ENCODE peak calls at places on chromosomes 12 and 14, in ten cellular contexts. One of them, this sample, is unnamed.

GRCh38 chr14:69263771-69264170 is 3.8 kb downstream of the GALNT16 start:
- DNase-seq in LoVo: no peak
- DNase-seq in psoas muscle: peak
- DNase-seq in stimulated activated CD8-positive, alpha-beta memory T cell treated with anti-CD3 and anti-CD28 coated beads, Interleukin-2, amount 100 ng/mL, for 1 hour: no peak
- DNase-seq in fibroblast of the aortic adventitia: no peak
- DNase-seq in activated T-helper 1 cell treated with Interleukin-2 at 50 U/mL for 16 hours: no peak
- DNase-seq in GM23338: no peak
- DNase-seq in stromal cell of bone marrow: no peak
- DNase-seq in activated CD8-positive, alpha-beta T cell treated with anti-CD3 and anti-CD28 coated beads for 36 hours: no peak
- DNase-seq in ELR: no peak
- DNase-seq in this sample: no peak

GRCh38 chr12:3603576-3603975 is 112.6 kb downstream of the PRMT8 start:
- DNase-seq in GM23338: no peak
- DNase-seq in activated T-helper 1 cell treated with Interleukin-2 at 50 U/mL for 16 hours: no peak
- DNase-seq in ELR: no peak
- DNase-seq in LoVo: no peak
- DNase-seq in stromal cell of bone marrow: no peak
- DNase-seq in activated CD8-positive, alpha-beta T cell treated with anti-CD3 and anti-CD28 coated beads for 36 hours: no peak
- DNase-seq in stimulated activated CD8-positive, alpha-beta memory T cell treated with anti-CD3 and anti-CD28 coated beads, Interleukin-2, amount 100 ng/mL, for 1 hour: no peak
- DNase-seq in psoas muscle: no peak
- DNase-seq in fibroblast of the aortic adventitia: no peak
- DNase-seq in this sample: no peak

GRCh38 chr12:4148418-4149056 is 125.0 kb upstream of the CCND2 start:
- DNase-seq in ELR: no peak
- DNase-seq in activated CD8-positive, alpha-beta T cell treated with anti-CD3 and anti-CD28 coated beads for 36 hours: peak
- DNase-seq in psoas muscle: peak
- DNase-seq in LoVo: no peak
- DNase-seq in stimulated activated CD8-positive, alpha-beta memory T cell treated with anti-CD3 and anti-CD28 coated beads, Interleukin-2, amount 100 ng/mL, for 1 hour: no peak
- DNase-seq in fibroblast of the aortic adventitia: no peak
- DNase-seq in activated T-helper 1 cell treated with Interleukin-2 at 50 U/mL for 16 hours: peak
- DNase-seq in stromal cell of bone marrow: no peak
- DNase-seq in GM23338: no peak
- DNase-seq in this sample: no peak

GRCh38 chr12:73632661-73633060 is 905.0 kb upstream of the ATXN7L3B start:
- DNase-seq in fibroblast of the aortic adventitia: no peak
- DNase-seq in stimulated activated CD8-positive, alpha-beta memory T cell treated with anti-CD3 and anti-CD28 coated beads, Interleukin-2, amount 100 ng/mL, for 1 hour: no peak
- DNase-seq in ELR: no peak
- DNase-seq in GM23338: no peak
- DNase-seq in stromal cell of bone marrow: no peak
- DNase-seq in LoVo: no peak
- DNase-seq in activated T-helper 1 cell treated with Interleukin-2 at 50 U/mL for 16 hours: no peak
- DNase-seq in activated CD8-positive, alpha-beta T cell treated with anti-CD3 and anti-CD28 coated beads for 36 hours: no peak
- DNase-seq in psoas muscle: no peak
- DNase-seq in this sample: no peak

GRCh38 chr12:122790393-122791075 is 16.2 kb downstream of the CCDC62 start:
- DNase-seq in stromal cell of bone marrow: no peak
- DNase-seq in LoVo: no peak
- DNase-seq in stimulated activated CD8-positive, alpha-beta memory T cell treated with anti-CD3 and anti-CD28 coated beads, Interleukin-2, amount 100 ng/mL, for 1 hour: no peak
- DNase-seq in ELR: peak
- DNase-seq in psoas muscle: no peak
- DNase-seq in fibroblast of the aortic adventitia: no peak
- DNase-seq in activated CD8-positive, alpha-beta T cell treated with anti-CD3 and anti-CD28 coated beads for 36 hours: no peak
- DNase-seq in activated T-helper 1 cell treated with Interleukin-2 at 50 U/mL for 16 hours: no peak
- DNase-seq in GM23338: peak
- DNase-seq in this sample: no peak

GRCh38 chr14:63770187-63770807 is 42.4 kb upstream of the SGPP1 start:
- DNase-seq in activated CD8-positive, alpha-beta T cell treated with anti-CD3 and anti-CD28 coated beads for 36 hours: peak
- DNase-seq in fibroblast of the aortic adventitia: peak
- DNase-seq in stimulated activated CD8-positive, alpha-beta memory T cell treated with anti-CD3 and anti-CD28 coated beads, Interleukin-2, amount 100 ng/mL, for 1 hour: no peak
- DNase-seq in activated T-helper 1 cell treated with Interleukin-2 at 50 U/mL for 16 hours: peak
- DNase-seq in stromal cell of bone marrow: peak
- DNase-seq in psoas muscle: no peak
- DNase-seq in LoVo: peak
- DNase-seq in GM23338: peak
- DNase-seq in ELR: peak
- DNase-seq in this sample: peak

GRCh38 chr14:75941030-75941429 is 40.8 kb downstream of the TGFB3 start:
- DNase-seq in psoas muscle: peak
- DNase-seq in activated T-helper 1 cell treated with Interleukin-2 at 50 U/mL for 16 hours: no peak
- DNase-seq in LoVo: no peak
- DNase-seq in stromal cell of bone marrow: peak
- DNase-seq in GM23338: no peak
- DNase-seq in activated CD8-positive, alpha-beta T cell treated with anti-CD3 and anti-CD28 coated beads for 36 hours: no peak
- DNase-seq in fibroblast of the aortic adventitia: no peak
- DNase-seq in ELR: no peak
- DNase-seq in stimulated activated CD8-positive, alpha-beta memory T cell treated with anti-CD3 and anti-CD28 coated beads, Interleukin-2, amount 100 ng/mL, for 1 hour: no peak
- DNase-seq in this sample: no peak

GRCh38 chr14:78606111-78606510 is 435.9 kb downstream of the NRXN3 start:
- DNase-seq in GM23338: no peak
- DNase-seq in psoas muscle: no peak
- DNase-seq in LoVo: no peak
- DNase-seq in ELR: peak
- DNase-seq in activated T-helper 1 cell treated with Interleukin-2 at 50 U/mL for 16 hours: no peak
- DNase-seq in stromal cell of bone marrow: peak
- DNase-seq in activated CD8-positive, alpha-beta T cell treated with anti-CD3 and anti-CD28 coated beads for 36 hours: no peak
- DNase-seq in stimulated activated CD8-positive, alpha-beta memory T cell treated with anti-CD3 and anti-CD28 coated beads, Interleukin-2, amount 100 ng/mL, for 1 hour: no peak
- DNase-seq in fibroblast of the aortic adventitia: peak
- DNase-seq in this sample: peak

GRCh38 chr12:132520421-132521199 is 30.7 kb downstream of the FBRSL1 start:
- DNase-seq in activated T-helper 1 cell treated with Interleukin-2 at 50 U/mL for 16 hours: no peak
- DNase-seq in psoas muscle: no peak
- DNase-seq in activated CD8-positive, alpha-beta T cell treated with anti-CD3 and anti-CD28 coated beads for 36 hours: no peak
- DNase-seq in fibroblast of the aortic adventitia: no peak
- DNase-seq in stimulated activated CD8-positive, alpha-beta memory T cell treated with anti-CD3 and anti-CD28 coated beads, Interleukin-2, amount 100 ng/mL, for 1 hour: no peak
- DNase-seq in ELR: no peak
- DNase-seq in stromal cell of bone marrow: no peak
- DNase-seq in LoVo: no peak
- DNase-seq in GM23338: no peak
- DNase-seq in this sample: no peak

GRCh38 chr12:98591209-98591608 is 2.3 kb upstream of the SLC25A3 start:
- DNase-seq in fibroblast of the aortic adventitia: no peak
- DNase-seq in stimulated activated CD8-positive, alpha-beta memory T cell treated with anti-CD3 and anti-CD28 coated beads, Interleukin-2, amount 100 ng/mL, for 1 hour: no peak
- DNase-seq in GM23338: no peak
- DNase-seq in activated T-helper 1 cell treated with Interleukin-2 at 50 U/mL for 16 hours: no peak
- DNase-seq in activated CD8-positive, alpha-beta T cell treated with anti-CD3 and anti-CD28 coated beads for 36 hours: no peak
- DNase-seq in psoas muscle: no peak
- DNase-seq in stromal cell of bone marrow: no peak
- DNase-seq in ELR: no peak
- DNase-seq in LoVo: no peak
- DNase-seq in this sample: no peak

GRCh38 chr14:57089901-57090300 is 178.8 kb downstream of the EXOC5 start:
- DNase-seq in psoas muscle: no peak
- DNase-seq in activated CD8-positive, alpha-beta T cell treated with anti-CD3 and anti-CD28 coated beads for 36 hours: no peak
- DNase-seq in LoVo: no peak
- DNase-seq in ELR: no peak
- DNase-seq in fibroblast of the aortic adventitia: no peak
- DNase-seq in GM23338: no peak
- DNase-seq in stimulated activated CD8-positive, alpha-beta memory T cell treated with anti-CD3 and anti-CD28 coated beads, Interleukin-2, amount 100 ng/mL, for 1 hour: no peak
- DNase-seq in activated T-helper 1 cell treated with Interleukin-2 at 50 U/mL for 16 hours: no peak
- DNase-seq in stromal cell of bone marrow: no peak
- DNase-seq in this sample: no peak

GRCh38 chr12:23502259-23502658 is 447.2 kb downstream of the SOX5 start:
- DNase-seq in fibroblast of the aortic adventitia: no peak
- DNase-seq in activated T-helper 1 cell treated with Interleukin-2 at 50 U/mL for 16 hours: no peak
- DNase-seq in stromal cell of bone marrow: no peak
- DNase-seq in GM23338: no peak
- DNase-seq in stimulated activated CD8-positive, alpha-beta memory T cell treated with anti-CD3 and anti-CD28 coated beads, Interleukin-2, amount 100 ng/mL, for 1 hour: no peak
- DNase-seq in activated CD8-positive, alpha-beta T cell treated with anti-CD3 and anti-CD28 coated beads for 36 hours: no peak
- DNase-seq in psoas muscle: no peak
- DNase-seq in LoVo: no peak
- DNase-seq in ELR: no peak
- DNase-seq in this sample: no peak

GRCh38 chr14:34250959-34251358 is 211.1 kb downstream of the SPTSSA start:
- DNase-seq in GM23338: no peak
- DNase-seq in LoVo: no peak
- DNase-seq in activated CD8-positive, alpha-beta T cell treated with anti-CD3 and anti-CD28 coated beads for 36 hours: no peak
- DNase-seq in fibroblast of the aortic adventitia: no peak
- DNase-seq in stimulated activated CD8-positive, alpha-beta memory T cell treated with anti-CD3 and anti-CD28 coated beads, Interleukin-2, amount 100 ng/mL, for 1 hour: no peak
- DNase-seq in activated T-helper 1 cell treated with Interleukin-2 at 50 U/mL for 16 hours: no peak
- DNase-seq in psoas muscle: no peak
- DNase-seq in ELR: no peak
- DNase-seq in stromal cell of bone marrow: no peak
- DNase-seq in this sample: no peak

GRCh38 chr12:51798507-51798906 is 50.0 kb downstream of the FIGNL2 start:
- DNase-seq in LoVo: no peak
- DNase-seq in activated CD8-positive, alpha-beta T cell treated with anti-CD3 and anti-CD28 coated beads for 36 hours: no peak
- DNase-seq in ELR: peak
- DNase-seq in stromal cell of bone marrow: no peak
- DNase-seq in GM23338: no peak
- DNase-seq in stimulated activated CD8-positive, alpha-beta memory T cell treated with anti-CD3 and anti-CD28 coated beads, Interleukin-2, amount 100 ng/mL, for 1 hour: no peak
- DNase-seq in fibroblast of the aortic adventitia: no peak
- DNase-seq in activated T-helper 1 cell treated with Interleukin-2 at 50 U/mL for 16 hours: no peak
- DNase-seq in psoas muscle: no peak
- DNase-seq in this sample: no peak

GRCh38 chr12:70733385-70733784 is 96.2 kb upstream of the PTPRB start:
- DNase-seq in LoVo: peak
- DNase-seq in activated T-helper 1 cell treated with Interleukin-2 at 50 U/mL for 16 hours: no peak
- DNase-seq in activated CD8-positive, alpha-beta T cell treated with anti-CD3 and anti-CD28 coated beads for 36 hours: peak
- DNase-seq in psoas muscle: no peak
- DNase-seq in stimulated activated CD8-positive, alpha-beta memory T cell treated with anti-CD3 and anti-CD28 coated beads, Interleukin-2, amount 100 ng/mL, for 1 hour: no peak
- DNase-seq in ELR: peak
- DNase-seq in GM23338: peak
- DNase-seq in fibroblast of the aortic adventitia: peak
- DNase-seq in stromal cell of bone marrow: peak
- DNase-seq in this sample: peak

GRCh38 chr12:126248871-126249403 is 1183.7 kb downstream of the AACS start:
- DNase-seq in LoVo: no peak
- DNase-seq in psoas muscle: no peak
- DNase-seq in activated CD8-positive, alpha-beta T cell treated with anti-CD3 and anti-CD28 coated beads for 36 hours: no peak
- DNase-seq in ELR: no peak
- DNase-seq in GM23338: peak
- DNase-seq in fibroblast of the aortic adventitia: peak
- DNase-seq in activated T-helper 1 cell treated with Interleukin-2 at 50 U/mL for 16 hours: no peak
- DNase-seq in stromal cell of bone marrow: no peak
- DNase-seq in stimulated activated CD8-positive, alpha-beta memory T cell treated with anti-CD3 and anti-CD28 coated beads, Interleukin-2, amount 100 ng/mL, for 1 hour: no peak
- DNase-seq in this sample: no peak

GRCh38 chr14:92039073-92039719 is 663 bp downstream of the TRIP11 start:
- DNase-seq in activated T-helper 1 cell treated with Interleukin-2 at 50 U/mL for 16 hours: no peak
- DNase-seq in GM23338: peak
- DNase-seq in stimulated activated CD8-positive, alpha-beta memory T cell treated with anti-CD3 and anti-CD28 coated beads, Interleukin-2, amount 100 ng/mL, for 1 hour: no peak
- DNase-seq in activated CD8-positive, alpha-beta T cell treated with anti-CD3 and anti-CD28 coated beads for 36 hours: peak
- DNase-seq in ELR: peak
- DNase-seq in psoas muscle: no peak
- DNase-seq in fibroblast of the aortic adventitia: peak
- DNase-seq in LoVo: peak
- DNase-seq in stromal cell of bone marrow: no peak
- DNase-seq in this sample: peak

GRCh38 chr12:27779837-27780611 is at the start of the genes KLHL42 and MANSC4:
- DNase-seq in activated T-helper 1 cell treated with Interleukin-2 at 50 U/mL for 16 hours: peak
- DNase-seq in LoVo: peak
- DNase-seq in fibroblast of the aortic adventitia: peak
- DNase-seq in GM23338: peak
- DNase-seq in psoas muscle: peak
- DNase-seq in activated CD8-positive, alpha-beta T cell treated with anti-CD3 and anti-CD28 coated beads for 36 hours: peak
- DNase-seq in stromal cell of bone marrow: peak
- DNase-seq in stimulated activated CD8-positive, alpha-beta memory T cell treated with anti-CD3 and anti-CD28 coated beads, Interleukin-2, amount 100 ng/mL, for 1 hour: peak
- DNase-seq in ELR: peak
- DNase-seq in this sample: peak

GRCh38 chr14:72643317-72643801 is 250.5 kb downstream of the DPF3 start:
- DNase-seq in GM23338: no peak
- DNase-seq in activated T-helper 1 cell treated with Interleukin-2 at 50 U/mL for 16 hours: no peak
- DNase-seq in ELR: peak
- DNase-seq in psoas muscle: peak
- DNase-seq in stromal cell of bone marrow: peak
- DNase-seq in stimulated activated CD8-positive, alpha-beta memory T cell treated with anti-CD3 and anti-CD28 coated beads, Interleukin-2, amount 100 ng/mL, for 1 hour: no peak
- DNase-seq in fibroblast of the aortic adventitia: peak
- DNase-seq in LoVo: no peak
- DNase-seq in activated CD8-positive, alpha-beta T cell treated with anti-CD3 and anti-CD28 coated beads for 36 hours: no peak
- DNase-seq in this sample: peak

GRCh38 chr14:50357124-50357523 is 39.6 kb downstream of the CDKL1 start:
- DNase-seq in psoas muscle: no peak
- DNase-seq in activated CD8-positive, alpha-beta T cell treated with anti-CD3 and anti-CD28 coated beads for 36 hours: no peak
- DNase-seq in stromal cell of bone marrow: no peak
- DNase-seq in stimulated activated CD8-positive, alpha-beta memory T cell treated with anti-CD3 and anti-CD28 coated beads, Interleukin-2, amount 100 ng/mL, for 1 hour: no peak
- DNase-seq in LoVo: no peak
- DNase-seq in fibroblast of the aortic adventitia: no peak
- DNase-seq in ELR: no peak
- DNase-seq in GM23338: no peak
- DNase-seq in activated T-helper 1 cell treated with Interleukin-2 at 50 U/mL for 16 hours: no peak
- DNase-seq in this sample: no peak

GRCh38 chr12:77118696-77119095 is 53.3 kb upstream of the E2F7 start:
- DNase-seq in stimulated activated CD8-positive, alpha-beta memory T cell treated with anti-CD3 and anti-CD28 coated beads, Interleukin-2, amount 100 ng/mL, for 1 hour: no peak
- DNase-seq in psoas muscle: no peak
- DNase-seq in LoVo: no peak
- DNase-seq in stromal cell of bone marrow: no peak
- DNase-seq in fibroblast of the aortic adventitia: no peak
- DNase-seq in activated CD8-positive, alpha-beta T cell treated with anti-CD3 and anti-CD28 coated beads for 36 hours: no peak
- DNase-seq in GM23338: no peak
- DNase-seq in activated T-helper 1 cell treated with Interleukin-2 at 50 U/mL for 16 hours: no peak
- DNase-seq in ELR: peak
- DNase-seq in this sample: no peak

GRCh38 chr12:6182279-6182898 is 17.8 kb upstream of the CD9 start:
- DNase-seq in activated CD8-positive, alpha-beta T cell treated with anti-CD3 and anti-CD28 coated beads for 36 hours: no peak
- DNase-seq in GM23338: no peak
- DNase-seq in psoas muscle: peak
- DNase-seq in stimulated activated CD8-positive, alpha-beta memory T cell treated with anti-CD3 and anti-CD28 coated beads, Interleukin-2, amount 100 ng/mL, for 1 hour: no peak
- DNase-seq in ELR: peak
- DNase-seq in activated T-helper 1 cell treated with Interleukin-2 at 50 U/mL for 16 hours: no peak
- DNase-seq in fibroblast of the aortic adventitia: peak
- DNase-seq in stromal cell of bone marrow: peak
- DNase-seq in LoVo: peak
- DNase-seq in this sample: peak

GRCh38 chr12:125245601-125246345 is 180.5 kb downstream of the AACS start:
- DNase-seq in ELR: no peak
- DNase-seq in psoas muscle: no peak
- DNase-seq in LoVo: no peak
- DNase-seq in GM23338: no peak
- DNase-seq in activated CD8-positive, alpha-beta T cell treated with anti-CD3 and anti-CD28 coated beads for 36 hours: no peak
- DNase-seq in activated T-helper 1 cell treated with Interleukin-2 at 50 U/mL for 16 hours: no peak
- DNase-seq in fibroblast of the aortic adventitia: no peak
- DNase-seq in stromal cell of bone marrow: no peak
- DNase-seq in stimulated activated CD8-positive, alpha-beta memory T cell treated with anti-CD3 and anti-CD28 coated beads, Interleukin-2, amount 100 ng/mL, for 1 hour: no peak
- DNase-seq in this sample: no peak

GRCh38 chr12:113680868-113681267 is 209.2 kb upstream of the LHX5 start:
- DNase-seq in stromal cell of bone marrow: no peak
- DNase-seq in GM23338: no peak
- DNase-seq in LoVo: no peak
- DNase-seq in psoas muscle: no peak
- DNase-seq in activated T-helper 1 cell treated with Interleukin-2 at 50 U/mL for 16 hours: no peak
- DNase-seq in stimulated activated CD8-positive, alpha-beta memory T cell treated with anti-CD3 and anti-CD28 coated beads, Interleukin-2, amount 100 ng/mL, for 1 hour: no peak
- DNase-seq in activated CD8-positive, alpha-beta T cell treated with anti-CD3 and anti-CD28 coated beads for 36 hours: no peak
- DNase-seq in ELR: no peak
- DNase-seq in fibroblast of the aortic adventitia: no peak
- DNase-seq in this sample: no peak

GRCh38 chr14:76768201-76768656 is 7.0 kb downstream of the VASH1 start:
- DNase-seq in activated CD8-positive, alpha-beta T cell treated with anti-CD3 and anti-CD28 coated beads for 36 hours: peak
- DNase-seq in GM23338: peak
- DNase-seq in fibroblast of the aortic adventitia: no peak
- DNase-seq in psoas muscle: peak
- DNase-seq in LoVo: no peak
- DNase-seq in activated T-helper 1 cell treated with Interleukin-2 at 50 U/mL for 16 hours: peak
- DNase-seq in stimulated activated CD8-positive, alpha-beta memory T cell treated with anti-CD3 and anti-CD28 coated beads, Interleukin-2, amount 100 ng/mL, for 1 hour: no peak
- DNase-seq in ELR: no peak
- DNase-seq in stromal cell of bone marrow: no peak
- DNase-seq in this sample: no peak

GRCh38 chr14:22842211-22843122 is 6.1 kb downstream of the MMP14 start:
- DNase-seq in fibroblast of the aortic adventitia: no peak
- DNase-seq in stimulated activated CD8-positive, alpha-beta memory T cell treated with anti-CD3 and anti-CD28 coated beads, Interleukin-2, amount 100 ng/mL, for 1 hour: no peak
- DNase-seq in ELR: no peak
- DNase-seq in activated CD8-positive, alpha-beta T cell treated with anti-CD3 and anti-CD28 coated beads for 36 hours: no peak
- DNase-seq in psoas muscle: no peak
- DNase-seq in GM23338: no peak
- DNase-seq in LoVo: no peak
- DNase-seq in stromal cell of bone marrow: no peak
- DNase-seq in activated T-helper 1 cell treated with Interleukin-2 at 50 U/mL for 16 hours: no peak
- DNase-seq in this sample: no peak

GRCh38 chr14:101708853-101709532 is 52.5 kb upstream of the PPP2R5C start:
- DNase-seq in LoVo: no peak
- DNase-seq in stimulated activated CD8-positive, alpha-beta memory T cell treated with anti-CD3 and anti-CD28 coated beads, Interleukin-2, amount 100 ng/mL, for 1 hour: no peak
- DNase-seq in activated T-helper 1 cell treated with Interleukin-2 at 50 U/mL for 16 hours: no peak
- DNase-seq in GM23338: no peak
- DNase-seq in activated CD8-positive, alpha-beta T cell treated with anti-CD3 and anti-CD28 coated beads for 36 hours: no peak
- DNase-seq in stromal cell of bone marrow: no peak
- DNase-seq in psoas muscle: no peak
- DNase-seq in ELR: no peak
- DNase-seq in fibroblast of the aortic adventitia: no peak
- DNase-seq in this sample: no peak

GRCh38 chr14:63345826-63346225 is 27.1 kb upstream of the GPHB5 start:
- DNase-seq in fibroblast of the aortic adventitia: no peak
- DNase-seq in stromal cell of bone marrow: no peak
- DNase-seq in activated CD8-positive, alpha-beta T cell treated with anti-CD3 and anti-CD28 coated beads for 36 hours: no peak
- DNase-seq in GM23338: no peak
- DNase-seq in activated T-helper 1 cell treated with Interleukin-2 at 50 U/mL for 16 hours: no peak
- DNase-seq in psoas muscle: no peak
- DNase-seq in ELR: no peak
- DNase-seq in stimulated activated CD8-positive, alpha-beta memory T cell treated with anti-CD3 and anti-CD28 coated beads, Interleukin-2, amount 100 ng/mL, for 1 hour: no peak
- DNase-seq in LoVo: no peak
- DNase-seq in this sample: no peak